ENCODE peak calls at places on chromosome 15, in ten cellular contexts. F, D, B, T, C, J, N, Q, Y and P are unnamed samples.

GRCh38 chr15:69697913-69698312 is 245.3 kb downstream of the RPLP1 start:
- DNase-seq in F (no peak), D (no peak), B (no peak), T (no peak), C (no peak), J (no peak), N (no peak), Q (no peak), Y (no peak), P (no peak)

GRCh38 chr15:73983211-73983727 is 8.8 kb downstream of the STOML1 start:
- DNase-seq in F (peak; percentile 48), D (no peak), B (no peak), T (no peak), C (no peak), J (peak; percentile 75), N (no peak), Q (peak; percentile 90), Y (peak; percentile 79), P (no peak)

GRCh38 chr15:39582286-39582976 is 1.6 kb downstream of the THBS1 start:
- DNase-seq in F (peak; percentile 70), D (no peak), B (no peak), T (no peak), C (no peak), J (no peak), N (no peak), Q (peak; percentile 68), Y (no peak), P (no peak)

GRCh38 chr15:96332854-96333193 is 2.3 kb downstream of the NR2F2 start:
- DNase-seq in F (no peak), D (no peak), B (no peak), T (no peak), C (no peak), J (no peak), N (no peak), Q (peak; percentile 48), Y (no peak), P (no peak)

GRCh38 chr15:40358492-40359353 is 704 bp downstream of the DISP2 start:
- DNase-seq in F (no peak), D (no peak), B (no peak), T (peak; percentile 22), C (peak; percentile 36), J (no peak), N (peak; percentile 20), Q (no peak), Y (no peak), P (no peak)

GRCh38 chr15:52261498-52262242 is 33.9 kb downstream of the MYO5C start:
- DNase-seq in F (peak; percentile 36), D (no peak), B (no peak), T (peak; percentile 83), C (peak; percentile 78), J (peak; percentile 86), N (no peak), Q (peak; percentile 98), Y (peak; percentile 80), P (peak; percentile 98)

GRCh38 chr15:47708116-47708515 is 9.2 kb upstream of the SEMA6D start:
- DNase-seq in F (no peak), D (no peak), B (no peak), T (no peak), C (no peak), J (no peak), N (no peak), Q (no peak), Y (no peak), P (no peak)

GRCh38 chr15:81304226-81304625 is 19.7 kb downstream of the STARD5 start:
- DNase-seq in F (peak; percentile 49), D (no peak), B (no peak), T (no peak), C (no peak), J (no peak), N (no peak), Q (peak; percentile 15), Y (peak; percentile 5), P (peak; percentile 14)

GRCh38 chr15:77497108-77497737 is 76.5 kb downstream of the HMG20A start:
- DNase-seq in F (peak; percentile 39), D (peak; percentile 60), B (no peak), T (peak; percentile 69), C (no peak), J (no peak), N (no peak), Q (peak; percentile 88), Y (no peak), P (peak; percentile 84)

GRCh38 chr15:29687204-29687768 is 135.0 kb downstream of the TJP1 start:
- DNase-seq in F (no peak), D (peak; percentile 47), B (no peak), T (no peak), C (no peak), J (no peak), N (no peak), Q (no peak), Y (no peak), P (peak; percentile 1)